ENCODE peak calls at places on chromosomes 16 and 17, in seven cellular contexts. V, Z, B, D, X, F and N are unnamed samples.

GRCh38 chr16:31128711-31129567 is 6.6 kb downstream of the PRSS8 start:
- DNase-seq in Z (no peak), V (no peak), B (no peak), X (no peak), D (no peak), F (peak; percentile 26), N (no peak)

GRCh38 chr16:50478773-50479149 is 69.4 kb upstream of the NKD1 start:
- DNase-seq in X (no peak), B (no peak), Z (no peak), D (no peak), V (no peak), F (no peak), N (no peak)

GRCh38 chr17:27323538-27324212 is 29.8 kb downstream of the WSB1 start:
- DNase-seq in F (peak; percentile 84), D (no peak), Z (peak; percentile 69), B (peak; percentile 17), X (no peak), V (peak; percentile 86), N (no peak)

GRCh38 chr16:75385507-75386152 is 47.7 kb downstream of the CFDP1 start:
- DNase-seq in B (peak; percentile 36), V (no peak), Z (peak; percentile 78), X (peak; percentile 25), F (no peak), D (no peak), N (no peak)

GRCh38 chr17:79986441-79987186 is 49.1 kb downstream of the TBC1D16 start:
- DNase-seq in Z (no peak), V (no peak), X (no peak), B (peak; percentile 54), F (no peak), D (no peak), N (no peak)

GRCh38 chr16:11084484-11085024 is 140.2 kb downstream of the CLEC16A start:
- DNase-seq in B (peak; percentile 91), D (no peak), F (no peak), V (no peak), Z (no peak), X (no peak), N (no peak)

GRCh38 chr17:8838551-8839095 is 28.9 kb downstream of the PIK3R6 start:
- DNase-seq in B (no peak), F (no peak), Z (no peak), V (no peak), X (no peak), D (no peak), N (no peak)

GRCh38 chr16:89039756-89040155 is 53.9 kb upstream of the ACSF3 start:
- DNase-seq in X (no peak), B (no peak), Z (no peak), F (peak; percentile 2), V (no peak), D (no peak), N (no peak)

GRCh38 chr16:19831678-19832077 is 53.0 kb downstream of the GPRC5B start:
- DNase-seq in X (no peak), D (no peak), F (no peak), V (no peak), Z (peak; percentile 24), B (peak; percentile 89), N (no peak)

GRCh38 chr17:19332371-19333131 is 30.0 kb downstream of the B9D1 start:
- DNase-seq in B (no peak), F (no peak), V (no peak), D (no peak), X (no peak), Z (no peak), N (no peak)

GRCh38 chr17:8125196-8125946 is 1.5 kb upstream of the HES7 start:
- DNase-seq in B (peak; percentile 75), X (no peak), V (peak; percentile 83), F (peak; percentile 76), Z (peak; percentile 81), D (peak; percentile 80), N (peak; percentile 79)

GRCh38 chr16:67264277-67264676 is 15.1 kb upstream of the PLEKHG4 start:
- DNase-seq in F (no peak), V (no peak), Z (no peak), D (no peak), B (no peak), X (no peak), N (no peak)
- TF ChIP-seq CTCF in F (no peak), V (no peak), Z (no peak), D (no peak), B (peak; percentile 58), X (peak; percentile 14), N (peak; percentile 11)

DNA sequence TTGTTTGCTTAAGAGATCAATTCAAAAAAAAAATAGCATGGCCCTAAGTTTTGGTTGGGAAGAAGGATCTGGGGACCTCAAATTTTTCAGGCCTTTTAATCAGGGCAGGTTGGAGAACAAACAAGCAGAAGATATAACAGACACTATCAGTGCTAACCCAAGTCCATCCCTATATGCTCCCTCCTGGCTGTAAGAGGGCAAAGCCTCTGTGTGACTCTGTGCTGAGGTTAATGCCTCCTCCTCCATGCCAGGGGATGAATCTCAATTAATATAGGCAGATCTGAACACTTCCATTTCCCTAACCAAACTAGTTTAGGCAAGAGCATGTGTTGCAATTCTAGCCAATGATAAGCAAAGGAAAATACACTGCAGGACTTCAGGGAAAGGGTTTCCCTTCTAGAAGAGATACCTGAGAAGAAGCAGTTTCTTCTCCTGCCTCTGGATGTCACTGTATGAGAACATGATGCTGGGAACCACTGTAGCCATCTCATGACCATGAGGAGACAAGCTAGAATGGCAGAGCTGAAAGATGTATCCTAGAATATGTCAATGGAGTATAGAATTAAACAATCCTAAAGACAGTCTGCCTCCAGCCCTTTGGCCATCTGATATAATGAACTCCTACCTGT is 76.0 kb downstream of the CHD9NB start:
- DNase-seq in Z (peak; percentile 39), F (no peak), V (no peak), B (peak; percentile 5), D (no peak), X (peak; percentile 23), N (no peak)
- TF ChIP-seq CTCF in Z (peak; percentile 36), F (peak; percentile 50), V (no peak), B (no peak), D (no peak), X (peak; percentile 66), N (peak; percentile 43)

GRCh38 chr17:74900208-74900607 is 6.8 kb upstream of the FADS6 start:
- DNase-seq in D (no peak), X (no peak), V (no peak), Z (no peak), F (no peak), B (no peak), N (no peak)

GRCh38 chr17:74903671-74904070 is 10.2 kb upstream of the FADS6 start:
- DNase-seq in F (no peak), Z (no peak), D (no peak), V (no peak), X (no peak), B (no peak), N (no peak)

GRCh38 chr17:74901353-74902145 is 8.1 kb upstream of the FADS6 start:
- DNase-seq in V (no peak), F (no peak), X (no peak), Z (no peak), D (no peak), B (no peak), N (no peak)

GRCh38 chr17:74904687-74905409 is 11.4 kb upstream of the FADS6 start:
- DNase-seq in Z (no peak), D (no peak), B (no peak), V (no peak), X (no peak), F (no peak), N (no peak)

DNA sequence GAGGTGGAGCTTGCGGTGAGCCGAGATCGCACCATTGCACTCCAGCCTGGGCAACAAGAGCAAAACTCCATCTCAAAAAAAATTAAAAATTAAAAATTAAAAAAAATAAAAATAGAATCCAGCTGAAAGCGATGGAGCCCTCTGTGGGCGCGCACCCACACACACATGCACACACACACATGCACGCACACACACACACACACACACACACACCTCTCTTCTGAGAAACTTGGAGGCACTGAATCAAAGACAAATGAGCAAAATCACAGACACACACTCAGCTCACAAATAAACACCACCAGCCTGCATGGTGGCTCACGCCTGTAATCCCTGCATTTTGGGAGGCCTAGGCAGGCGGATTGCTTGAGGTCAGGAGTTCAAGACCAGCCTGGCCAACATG is 9.6 kb upstream of the FADS6 start:
- DNase-seq in V (no peak), D (no peak), B (no peak), X (no peak), F (no peak), Z (no peak), N (no peak)
- TF ChIP-seq CTCF in V (no peak), D (no peak), B (no peak), X (no peak), F (no peak), Z (no peak), N (no peak)

GRCh38 chr17:12064395-12064794 is 43.7 kb downstream of the MAP2K4 start:
- DNase-seq in Z (no peak), D (no peak), V (no peak), B (no peak), F (no peak), X (no peak), N (no peak)
- TF ChIP-seq CTCF in Z (no peak), D (no peak), V (no peak), B (no peak), F (no peak), X (no peak), N (no peak)